ENCODE peak calls at places on chromosomes 1 and 21, in six cellular contexts. One of them, this sample, is unnamed.

GRCh38 chr1:217969428-217969827 is 315.7 kb upstream of the RRP15 start:
- DNase-seq in tibial nerve: no peak
- DNase-seq in fibroblast of pulmonary artery: no peak
- DNase-seq in astrocyte: no peak
- DNase-seq in B cell: no peak
- DNase-seq in type B pancreatic cell: no peak
- DNase-seq in this sample: no peak

GRCh38 chr1:20250346-20250989 is 40.2 kb upstream of the VWA5B1 start:
- DNase-seq in tibial nerve: no peak
- DNase-seq in fibroblast of pulmonary artery: peak
- DNase-seq in astrocyte: no peak
- DNase-seq in B cell: no peak
- DNase-seq in type B pancreatic cell: no peak
- DNase-seq in this sample: no peak

GRCh38 chr1:32470991-32471694 is 6.3 kb downstream of the ZBTB8B start:
- DNase-seq in tibial nerve: no peak
- DNase-seq in fibroblast of pulmonary artery: no peak
- DNase-seq in astrocyte: no peak
- DNase-seq in B cell: peak
- DNase-seq in type B pancreatic cell: no peak
- DNase-seq in this sample: no peak

GRCh38 chr1:25651824-25652741 is 35.5 kb downstream of the MAN1C1 start:
- DNase-seq in tibial nerve: no peak
- DNase-seq in fibroblast of pulmonary artery: no peak
- DNase-seq in astrocyte: no peak
- DNase-seq in B cell: no peak
- DNase-seq in type B pancreatic cell: peak
- DNase-seq in this sample: no peak

GRCh38 chr1:21018673-21019072 is 158.0 kb downstream of the EIF4G3 start:
- DNase-seq in tibial nerve: no peak
- DNase-seq in fibroblast of pulmonary artery: no peak
- DNase-seq in astrocyte: no peak
- DNase-seq in B cell: no peak
- DNase-seq in type B pancreatic cell: no peak
- DNase-seq in this sample: no peak

GRCh38 chr1:225940385-225941151 is 452 bp downstream of the LEFTY2 start:
- DNase-seq in tibial nerve: no peak
- DNase-seq in fibroblast of pulmonary artery: no peak
- DNase-seq in astrocyte: no peak
- DNase-seq in B cell: no peak
- DNase-seq in type B pancreatic cell: no peak
- DNase-seq in this sample: no peak

GRCh38 chr1:179598631-179599030 is 7.0 kb downstream of the TDRD5 start:
- DNase-seq in tibial nerve: no peak
- DNase-seq in fibroblast of pulmonary artery: no peak
- DNase-seq in astrocyte: no peak
- DNase-seq in B cell: peak
- DNase-seq in type B pancreatic cell: no peak
- DNase-seq in this sample: no peak

GRCh38 chr1:155226910-155227260 is 18.4 kb downstream of the MTX1 start:
- DNase-seq in tibial nerve: no peak
- DNase-seq in fibroblast of pulmonary artery: peak
- DNase-seq in astrocyte: no peak
- DNase-seq in B cell: no peak
- DNase-seq in type B pancreatic cell: no peak
- DNase-seq in this sample: peak

GRCh38 chr21:17610862-17611261 is 1.8 kb downstream of the BTG3 start:
- DNase-seq in tibial nerve: no peak
- DNase-seq in fibroblast of pulmonary artery: peak
- DNase-seq in astrocyte: no peak
- DNase-seq in B cell: peak
- DNase-seq in type B pancreatic cell: no peak
- DNase-seq in this sample: peak

GRCh38 chr1:27137022-27137542 is 17.8 kb downstream of the SLC9A1 start:
- DNase-seq in tibial nerve: peak
- DNase-seq in fibroblast of pulmonary artery: no peak
- DNase-seq in astrocyte: no peak
- DNase-seq in B cell: peak
- DNase-seq in type B pancreatic cell: no peak
- DNase-seq in this sample: no peak

GRCh38 chr1:3440711-3441389 is 13.6 kb upstream of the ARHGEF16 start:
- DNase-seq in tibial nerve: no peak
- DNase-seq in fibroblast of pulmonary artery: no peak
- DNase-seq in astrocyte: no peak
- DNase-seq in B cell: no peak
- DNase-seq in type B pancreatic cell: no peak
- DNase-seq in this sample: no peak

GRCh38 chr21:43757601-43758000 is 18.5 kb downstream of the CSTB start:
- DNase-seq in tibial nerve: no peak
- DNase-seq in fibroblast of pulmonary artery: no peak
- DNase-seq in astrocyte: no peak
- DNase-seq in B cell: no peak
- DNase-seq in type B pancreatic cell: no peak
- DNase-seq in this sample: no peak

GRCh38 chr1:244513493-244513892 is 52.4 kb downstream of the CATSPERE start:
- DNase-seq in tibial nerve: no peak
- DNase-seq in fibroblast of pulmonary artery: no peak
- DNase-seq in astrocyte: no peak
- DNase-seq in B cell: no peak
- DNase-seq in type B pancreatic cell: no peak
- DNase-seq in this sample: no peak

GRCh38 chr1:31374511-31375196 is 1.8 kb upstream of the FABP3 start:
- DNase-seq in tibial nerve: no peak
- DNase-seq in fibroblast of pulmonary artery: peak
- DNase-seq in astrocyte: peak
- DNase-seq in B cell: no peak
- DNase-seq in type B pancreatic cell: no peak
- DNase-seq in this sample: no peak

DNA sequence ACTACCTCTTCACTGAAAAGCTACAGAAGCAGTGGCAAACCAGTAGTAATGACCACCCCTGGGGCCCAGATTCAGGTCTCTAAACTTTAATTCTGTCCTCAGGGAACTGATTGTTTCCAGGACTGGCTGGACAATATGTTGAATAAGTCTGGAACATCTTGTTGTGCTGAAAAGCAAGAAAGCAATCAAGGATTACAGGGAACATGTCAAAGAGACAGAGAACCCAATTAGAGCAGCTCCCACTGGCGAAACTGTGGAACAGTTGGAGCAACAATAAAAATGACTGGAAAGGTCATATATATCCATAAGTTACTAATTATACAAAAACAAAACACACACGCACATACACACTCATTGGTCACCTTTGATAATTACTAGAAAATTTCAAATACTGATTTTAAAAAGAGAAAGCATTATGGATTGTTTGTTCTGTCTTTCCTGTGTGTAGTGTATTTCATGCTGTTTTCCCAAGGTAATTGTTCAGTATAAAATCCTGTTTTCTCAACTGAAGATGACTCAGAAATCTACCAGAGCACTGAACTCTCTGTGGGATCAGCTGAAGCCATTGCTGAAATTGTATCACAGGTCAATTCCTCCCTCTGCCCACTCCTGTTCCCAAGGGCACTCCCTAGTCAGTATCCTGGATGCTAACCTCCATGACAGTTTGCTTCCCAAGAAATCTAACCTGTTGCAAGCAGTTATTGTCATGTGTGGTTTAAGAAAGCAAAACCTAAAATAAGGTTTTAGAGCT is 83.6 kb upstream of the RGS1 start:
- DNase-seq in tibial nerve: no peak
- DNase-seq in fibroblast of pulmonary artery: peak
- DNase-seq in astrocyte: no peak
- DNase-seq in B cell: no peak
- DNase-seq in type B pancreatic cell: no peak
- DNase-seq in this sample: no peak
- TF ChIP-seq CTCF in tibial nerve: no peak
- TF ChIP-seq CTCF in fibroblast of pulmonary artery: no peak
- TF ChIP-seq CTCF in astrocyte: no peak
- TF ChIP-seq CTCF in B cell: no peak
- TF ChIP-seq CTCF in type B pancreatic cell: no peak
- TF ChIP-seq CTCF in this sample: no peak

GRCh38 chr1:34928066-34928864 is 1.2 kb downstream of the DLGAP3 start:
- DNase-seq in tibial nerve: no peak
- DNase-seq in fibroblast of pulmonary artery: no peak
- DNase-seq in astrocyte: no peak
- DNase-seq in B cell: no peak
- DNase-seq in type B pancreatic cell: peak
- DNase-seq in this sample: no peak

GRCh38 chr1:34928865-34929496 is 469 bp downstream of the DLGAP3 start:
- DNase-seq in tibial nerve: no peak
- DNase-seq in fibroblast of pulmonary artery: no peak
- DNase-seq in astrocyte: no peak
- DNase-seq in B cell: peak
- DNase-seq in type B pancreatic cell: no peak
- DNase-seq in this sample: no peak

GRCh38 chr1:34930702-34931071 is 1.2 kb upstream of the DLGAP3 start:
- DNase-seq in tibial nerve: no peak
- DNase-seq in fibroblast of pulmonary artery: no peak
- DNase-seq in astrocyte: no peak
- DNase-seq in B cell: no peak
- DNase-seq in type B pancreatic cell: no peak
- DNase-seq in this sample: no peak

GRCh38 chr1:34929497-34929852 is at the start of gene DLGAP3:
- DNase-seq in tibial nerve: no peak
- DNase-seq in fibroblast of pulmonary artery: no peak
- DNase-seq in astrocyte: no peak
- DNase-seq in B cell: peak
- DNase-seq in type B pancreatic cell: no peak
- DNase-seq in this sample: peak

DNA sequence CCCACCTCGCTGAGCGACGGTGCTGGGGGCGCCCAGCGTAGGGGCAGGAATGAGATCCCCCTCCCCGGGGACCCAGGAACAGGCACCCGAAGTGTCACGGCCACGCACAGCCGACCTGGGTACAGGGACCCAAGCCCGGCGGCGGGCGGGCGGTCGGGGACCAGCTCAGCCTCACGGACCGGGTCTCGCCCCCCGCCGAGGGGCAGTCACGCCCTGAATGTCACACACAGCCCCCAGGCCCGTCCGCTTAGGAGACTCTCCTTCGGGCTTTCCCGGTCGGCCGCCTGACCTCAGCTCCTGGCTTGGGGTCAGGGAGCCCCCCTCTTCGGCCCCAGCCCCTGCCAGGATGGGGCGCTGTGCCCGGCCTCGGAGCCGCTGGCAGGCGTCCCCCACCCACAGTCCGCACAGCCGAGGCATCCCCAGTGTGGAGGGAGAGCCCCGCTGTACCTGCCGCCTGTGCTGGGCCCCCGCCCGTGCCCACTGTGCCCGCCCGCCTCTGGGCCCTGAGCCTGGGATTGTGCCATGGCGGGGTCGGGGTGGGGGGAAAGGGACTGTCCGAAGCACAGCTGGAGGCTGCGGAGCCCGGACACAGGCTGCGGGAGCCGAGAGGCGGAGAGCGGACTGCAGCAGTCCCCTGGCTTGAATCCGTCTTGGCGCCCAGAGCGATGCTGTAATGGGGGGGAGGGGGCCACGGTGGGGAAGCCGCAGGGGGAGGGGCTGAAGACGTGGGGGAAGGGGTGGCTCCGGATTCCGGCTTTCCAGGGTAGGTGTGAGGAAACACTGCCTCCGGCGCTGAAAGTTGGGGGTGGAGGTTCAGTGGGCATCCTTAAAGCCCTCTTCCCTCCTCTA is 627 bp upstream of the DLGAP3 start:
- DNase-seq in tibial nerve: no peak
- DNase-seq in fibroblast of pulmonary artery: no peak
- DNase-seq in astrocyte: no peak
- DNase-seq in B cell: peak
- DNase-seq in type B pancreatic cell: no peak
- DNase-seq in this sample: peak
- TF ChIP-seq CTCF in tibial nerve: no peak
- TF ChIP-seq CTCF in fibroblast of pulmonary artery: no peak
- TF ChIP-seq CTCF in astrocyte: no peak
- TF ChIP-seq CTCF in B cell: no peak
- TF ChIP-seq CTCF in type B pancreatic cell: no peak
- TF ChIP-seq CTCF in this sample: no peak

GRCh38 chr1:241610056-241610815 is 29.9 kb downstream of the CHML start:
- DNase-seq in tibial nerve: no peak
- DNase-seq in fibroblast of pulmonary artery: peak
- DNase-seq in astrocyte: no peak
- DNase-seq in B cell: no peak
- DNase-seq in type B pancreatic cell: no peak
- DNase-seq in this sample: no peak

GRCh38 chr1:241605146-241605805 is 34.9 kb downstream of the CHML start:
- DNase-seq in tibial nerve: no peak
- DNase-seq in fibroblast of pulmonary artery: peak
- DNase-seq in astrocyte: no peak
- DNase-seq in B cell: no peak
- DNase-seq in type B pancreatic cell: no peak
- DNase-seq in this sample: no peak

GRCh38 chr1:241606544-241606943 is 33.6 kb downstream of the CHML start:
- DNase-seq in tibial nerve: no peak
- DNase-seq in fibroblast of pulmonary artery: no peak
- DNase-seq in astrocyte: peak
- DNase-seq in B cell: no peak
- DNase-seq in type B pancreatic cell: no peak
- DNase-seq in this sample: no peak

GRCh38 chr1:241608379-241609033 is 31.7 kb downstream of the CHML start:
- DNase-seq in tibial nerve: no peak
- DNase-seq in fibroblast of pulmonary artery: peak
- DNase-seq in astrocyte: peak
- DNase-seq in B cell: no peak
- DNase-seq in type B pancreatic cell: no peak
- DNase-seq in this sample: no peak

DNA sequence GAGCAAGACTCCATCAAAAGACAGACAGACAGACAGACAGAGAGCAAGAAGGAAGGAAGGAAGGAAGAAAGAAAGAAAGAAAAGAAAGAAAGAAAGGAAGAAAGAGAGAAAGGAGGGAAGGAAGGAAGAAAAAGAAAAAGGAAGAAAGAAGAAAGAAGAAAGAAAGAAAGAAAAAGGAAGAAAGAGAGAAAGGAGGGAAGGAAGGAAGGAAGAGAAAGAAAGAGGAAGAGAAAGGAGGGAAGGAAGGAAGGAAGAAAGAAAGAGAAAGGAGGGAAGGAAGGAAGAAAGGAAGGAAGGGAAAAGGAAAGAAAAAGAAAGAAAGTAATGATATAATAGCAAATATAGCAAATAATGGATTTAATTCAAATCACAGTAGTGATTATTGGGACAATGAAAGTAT is 32.7 kb downstream of the CHML start:
- DNase-seq in tibial nerve: no peak
- DNase-seq in fibroblast of pulmonary artery: no peak
- DNase-seq in astrocyte: no peak
- DNase-seq in B cell: no peak
- DNase-seq in type B pancreatic cell: no peak
- DNase-seq in this sample: no peak
- TF ChIP-seq CTCF in tibial nerve: no peak
- TF ChIP-seq CTCF in fibroblast of pulmonary artery: no peak
- TF ChIP-seq CTCF in astrocyte: no peak
- TF ChIP-seq CTCF in B cell: peak
- TF ChIP-seq CTCF in type B pancreatic cell: no peak
- TF ChIP-seq CTCF in this sample: no peak

DNA sequence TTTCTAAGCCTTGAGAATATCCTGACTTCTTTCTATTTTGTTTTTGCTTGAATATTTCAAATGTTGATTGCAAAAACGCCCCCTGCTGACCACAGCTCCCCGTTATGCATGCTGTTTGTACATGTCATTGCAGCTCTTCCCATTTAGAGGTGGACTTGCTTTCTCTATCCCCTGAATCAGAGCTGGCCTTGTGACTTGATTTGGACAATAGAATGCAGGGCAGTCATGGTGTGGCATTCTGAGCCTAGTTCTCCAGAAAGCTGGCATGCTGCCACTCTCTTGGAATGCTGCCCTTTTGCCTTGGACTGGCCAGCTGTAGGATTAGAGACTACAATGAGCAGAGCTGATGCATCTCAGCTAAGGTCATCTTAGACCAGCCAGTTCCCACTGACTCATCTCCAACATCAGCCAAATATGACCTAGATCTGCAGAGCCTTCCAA is 1561.5 kb downstream of the MRPL39 start:
- DNase-seq in tibial nerve: peak
- DNase-seq in fibroblast of pulmonary artery: peak
- DNase-seq in astrocyte: peak
- DNase-seq in B cell: no peak
- DNase-seq in type B pancreatic cell: no peak
- DNase-seq in this sample: peak
- TF ChIP-seq CTCF in tibial nerve: peak
- TF ChIP-seq CTCF in fibroblast of pulmonary artery: peak
- TF ChIP-seq CTCF in astrocyte: peak
- TF ChIP-seq CTCF in B cell: peak
- TF ChIP-seq CTCF in type B pancreatic cell: peak
- TF ChIP-seq CTCF in this sample: no peak